ENCODE peak calls at places on chromosomes 3 and 15, in seven cellular contexts. V is AG04450; S is chondrocyte; G is CD8-positive, alpha-beta memory T cell; N is NB4; O is psoas muscle; F is HT1080. C is an unnamed sample.

GRCh38 chr15:68385240-68385561 is 46.8 kb downstream of the ITGA11 start:
- DNase-seq in S (no peak), O (no peak), G (no peak), V (no peak), F (no peak), N (no peak), C (no peak)

GRCh38 chr15:29750754-29751153 is 71.5 kb downstream of the TJP1 start:
- DNase-seq in N (no peak), F (no peak), G (no peak), S (no peak), V (no peak), O (no peak), C (no peak)

GRCh38 chr3:13135251-13135810 is 62.1 kb upstream of the IQSEC1 start:
- DNase-seq in F (no peak), G (no peak), S (peak; percentile 92), N (no peak), O (no peak), V (no peak), C (no peak)

GRCh38 chr3:30114918-30115317 is 491.5 kb upstream of the TGFBR2 start:
- DNase-seq in N (no peak), S (no peak), V (no peak), F (no peak), O (no peak), G (no peak), C (no peak)

GRCh38 chr3:32181801-32182200 is 56.7 kb upstream of the CMTM8 start:
- DNase-seq in F (no peak), S (no peak), G (no peak), N (no peak), O (no peak), V (no peak), C (no peak)

GRCh38 chr15:100053476-100054121 is 288.2 kb downstream of the ADAMTS17 start:
- DNase-seq in O (no peak), G (no peak), N (no peak), V (no peak), S (no peak), F (no peak), C (no peak)

GRCh38 chr3:177134166-177134565 is 63.1 kb downstream of the TBL1XR1 start:
- DNase-seq in F (no peak), G (no peak), V (no peak), O (no peak), S (no peak), N (no peak), C (no peak)

GRCh38 chr3:143918848-143919247 is 52.8 kb upstream of the DIPK2A start:
- DNase-seq in S (peak; percentile 55), F (no peak), N (no peak), V (no peak), G (no peak), O (no peak), C (no peak)

GRCh38 chr15:74173545-74174215 is at the start of gene ISLR:
- DNase-seq in S (no peak), F (no peak), N (no peak), G (no peak), V (no peak), O (no peak), C (no peak)

GRCh38 chr3:188470508-188471130 is 316.7 kb downstream of the LPP start:
- DNase-seq in N (no peak), G (no peak), S (no peak), F (no peak), V (no peak), O (no peak), C (no peak)

GRCh38 chr3:4271834-4272233 is 31.3 kb upstream of the SETMAR start:
- DNase-seq in S (no peak), O (no peak), F (peak; percentile 42), V (no peak), G (no peak), N (peak; percentile 44), C (no peak)

GRCh38 chr15:31280037-31280830 is 46.4 kb upstream of the KLF13 start:
- DNase-seq in V (no peak), N (no peak), S (no peak), O (no peak), G (no peak), F (peak; percentile 8), C (no peak)

GRCh38 chr15:32718822-32719716 is 1.3 kb downstream of the GREM1 start:
- DNase-seq in S (peak; percentile 85), O (no peak), V (no peak), N (no peak), G (no peak), F (no peak), C (no peak)

GRCh38 chr3:102356506-102356905 is 78.3 kb upstream of the ZPLD1 start:
- DNase-seq in S (no peak), F (no peak), N (no peak), O (no peak), V (no peak), G (no peak), C (no peak)

GRCh38 chr3:44065311-44065710 is 176.4 kb upstream of the TOPAZ1 start:
- DNase-seq in N (no peak), S (no peak), O (no peak), G (no peak), V (no peak), F (peak; percentile 70), C (no peak)

GRCh38 chr3:101809178-101810022 is 30.4 kb downstream of the NXPE3 start:
- DNase-seq in O (no peak), V (no peak), G (peak; percentile 39), F (peak; percentile 51), S (no peak), N (peak; percentile 57), C (no peak)

GRCh38 chr15:40723919-40724318 is 28.9 kb downstream of the RAD51 start:
- DNase-seq in N (no peak), F (no peak), O (no peak), G (no peak), S (no peak), V (no peak), C (no peak)

GRCh38 chr3:27721717-27722564 is at the start of gene EOMES:
- DNase-seq in O (peak; percentile 23), N (peak; percentile 66), G (peak; percentile 82), S (no peak), F (peak; percentile 69), V (no peak), C (no peak)

GRCh38 chr15:41876007-41876406 is 17.8 kb downstream of the SPTBN5 start:
- DNase-seq in N (no peak), G (no peak), S (no peak), F (no peak), O (no peak), V (no peak), C (no peak)

GRCh38 chr3:195147649-195148121 is 123.3 kb downstream of the XXYLT1 start:
- DNase-seq in S (no peak), F (no peak), V (no peak), G (peak; percentile 12), O (peak; percentile 41), N (no peak), C (no peak)

GRCh38 chr3:45773044-45773443 is 23.3 kb downstream of the SLC6A20 start:
- DNase-seq in S (no peak), G (no peak), V (no peak), F (no peak), O (no peak), N (no peak), C (no peak)

GRCh38 chr3:32146669-32147315 is 40.4 kb downstream of the GPD1L start:
- DNase-seq in O (no peak), F (no peak), V (no peak), N (peak; percentile 73), S (no peak), G (no peak), C (no peak)

GRCh38 chr3:111861396-111861795 is 2.3 kb downstream of the PHLDB2 start:
- DNase-seq in N (no peak), S (no peak), V (no peak), G (no peak), O (no peak), F (peak; percentile 47), C (no peak)

GRCh38 chr3:179324270-179324754 is 1.5 kb downstream of the ZNF639 start:
- DNase-seq in F (peak; percentile 54), G (no peak), O (no peak), N (peak; percentile 50), V (no peak), S (no peak), C (no peak)

GRCh38 chr3:187352581-187353575 is 15.3 kb upstream of the RTP4 start:
- DNase-seq in F (no peak), N (no peak), G (no peak), O (no peak), V (no peak), S (no peak), C (no peak)